ENCODE peak calls at places on chromosome 13, in seven cellular contexts. S is mesenchymal stem cell, U is fibroblast of lung, B is H9, L is SK-N-SH, P is DND-41, W is K562. V is an unnamed sample.
A peak's percentile ranks its signal among the peaks of the same experiment; 100 is the strongest.

GRCh38 chr13:112674412-112675383 is 15.1 kb upstream of the ATP11A start:
- DNase-seq in S (peak; percentile 38), U (no peak), P (peak; percentile 5), B (peak; percentile 26), L (no peak), W (no peak), V (peak; percentile 27)

GRCh38 chr13:26022538-26023292 is 29.1 kb downstream of the SHISA2 start:
- DNase-seq in S (peak; percentile 92), P (no peak), B (no peak), W (no peak), L (peak; percentile 85), U (peak; percentile 77), V (peak; percentile 88)

GRCh38 chr13:90414691-90415596 is 932.5 kb upstream of the MIR17HG start:
- DNase-seq in B (no peak), U (peak; percentile 63), P (no peak), W (no peak), L (no peak), S (peak; percentile 87), V (no peak)

GRCh38 chr13:112885782-112886268 is 83.2 kb upstream of the MCF2L start:
- DNase-seq in B (peak; percentile 95), P (no peak), S (peak; percentile 88), U (peak; percentile 87), L (peak; percentile 96), W (peak; percentile 55), V (peak; percentile 99)

GRCh38 chr13:27182844-27183497 is 11.4 kb upstream of the USP12 start:
- DNase-seq in P (no peak), W (peak; percentile 73), L (no peak), S (peak; percentile 98), U (peak; percentile 81), B (no peak), V (peak; percentile 94)

GRCh38 chr13:51370116-51370515 is 30.6 kb downstream of the SERPINE3 start:
- DNase-seq in P (no peak), L (no peak), W (no peak), S (peak; percentile 77), U (peak; percentile 68), B (no peak), V (no peak)

GRCh38 chr13:41416276-41416675 is 41.1 kb upstream of the RGCC start:
- DNase-seq in S (peak; percentile 24), U (no peak), L (no peak), W (no peak), B (no peak), P (no peak), V (no peak)

GRCh38 chr13:81247711-81248110 is 906.8 kb upstream of the SPRY2 start:
- DNase-seq in B (no peak), U (no peak), W (no peak), L (no peak), S (no peak), P (no peak), V (no peak)

GRCh38 chr13:45796421-45796960 is 55.1 kb downstream of the SIAH3 start:
- DNase-seq in P (no peak), L (no peak), W (no peak), U (no peak), B (no peak), S (no peak), V (no peak)

GRCh38 chr13:113324336-113324882 is 27.4 kb downstream of the LAMP1 start:
- DNase-seq in P (no peak), L (no peak), B (no peak), W (no peak), S (no peak), U (no peak), V (peak; percentile 68)

GRCh38 chr13:42047561-42048322 is 706 bp upstream of the DGKH start:
- DNase-seq in U (peak; percentile 73), W (peak; percentile 47), S (peak; percentile 78), L (peak; percentile 71), P (peak; percentile 45), B (peak; percentile 59), V (peak; percentile 95)

GRCh38 chr13:27972619-27972877 is 3.4 kb upstream of the CDX2 start:
- DNase-seq in L (no peak), U (no peak), W (no peak), P (no peak), S (no peak), B (no peak), V (no peak)

GRCh38 chr13:113413898-113414282 is 39.4 kb downstream of the ADPRHL1 start:
- DNase-seq in B (no peak), P (no peak), U (peak; percentile 62), L (no peak), S (no peak), W (no peak), V (peak; percentile 92)

GRCh38 chr13:79226938-79227337 is 179.1 kb downstream of the RBM26 start:
- DNase-seq in U (no peak), L (no peak), P (no peak), W (no peak), S (no peak), B (no peak), V (no peak)

GRCh38 chr13:35228536-35228935 is 248.0 kb downstream of the MAB21L1 start:
- DNase-seq in S (no peak), L (no peak), W (no peak), B (no peak), P (no peak), U (no peak), V (no peak)

GRCh38 chr13:35927554-35927953 is 203.6 kb downstream of the DCLK1 start:
- DNase-seq in S (peak; percentile 61), B (no peak), U (peak; percentile 67), P (no peak), L (no peak), W (no peak), V (peak; percentile 18)

GRCh38 chr13:97141564-97142005 is 80.5 kb upstream of the MBNL2 start:
- DNase-seq in S (peak; percentile 95), L (no peak), P (no peak), U (peak; percentile 86), B (peak; percentile 72), W (peak; percentile 71), V (no peak)

GRCh38 chr13:102817241-102817640 is 18.3 kb downstream of the BIVM start:
- DNase-seq in S (no peak), L (no peak), U (no peak), B (no peak), P (no peak), W (no peak), V (no peak)

GRCh38 chr13:98892821-98893220 is 85.0 kb downstream of the DOCK9 start:
- DNase-seq in U (peak; percentile 14), P (no peak), L (no peak), S (no peak), B (no peak), W (no peak), V (no peak)

GRCh38 chr13:76722782-76723181 is 163.4 kb downstream of the KCTD12 start:
- DNase-seq in W (no peak), L (no peak), S (no peak), P (no peak), B (no peak), U (no peak), V (no peak)

GRCh38 chr13:76717092-76717491 is 169.1 kb downstream of the KCTD12 start:
- DNase-seq in S (peak; percentile 82), L (peak; percentile 35), U (no peak), B (no peak), P (no peak), W (peak; percentile 2), V (no peak)

GRCh38 chr13:76720827-76721226 is 165.4 kb downstream of the KCTD12 start:
- DNase-seq in P (no peak), B (no peak), U (no peak), L (no peak), W (no peak), S (no peak), V (no peak)

GRCh38 chr13:76720416-76720815 is 165.8 kb downstream of the KCTD12 start:
- DNase-seq in W (no peak), L (no peak), B (no peak), S (no peak), P (no peak), U (no peak), V (no peak)

DNA sequence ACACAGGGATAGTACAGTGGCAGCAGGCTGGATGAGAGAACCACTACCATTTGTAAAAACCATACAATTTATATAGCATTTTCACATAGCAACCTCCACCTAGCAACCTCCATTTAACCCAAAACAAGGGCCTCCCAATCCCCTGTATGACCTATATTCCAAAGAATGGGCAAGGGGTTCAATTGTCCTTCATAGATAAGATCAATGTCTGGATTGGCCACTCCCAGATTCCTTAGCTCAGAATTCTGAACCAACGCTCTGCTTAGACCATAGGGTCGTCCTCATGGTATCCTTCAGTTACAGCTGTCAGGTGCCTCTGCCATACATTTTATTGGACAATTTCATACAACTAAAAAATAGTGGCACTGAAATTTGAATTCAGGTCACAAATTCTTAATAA is 166.2 kb downstream of the KCTD12 start:
- DNase-seq in B (no peak), W (no peak), S (no peak), L (no peak), U (no peak), P (no peak), V (no peak)
- H2AFZ ChIP-seq in B (no peak overlapping the region), W (no peak overlapping the region), S (no peak overlapping the region), L (no peak overlapping the region), U (no peak overlapping the region), P (no peak overlapping the region), V (no peak overlapping the region)

GRCh38 chr13:104650426-104650825 is 1584.2 kb upstream of the SLC10A2 start:
- DNase-seq in W (no peak), U (no peak), L (no peak), B (no peak), P (no peak), S (no peak), V (no peak)
- H3K4me2 ChIP-seq in W (no peak overlapping the region), U (no peak overlapping the region), L (no peak overlapping the region), B (no peak overlapping the region), P (no peak overlapping the region), S (no peak overlapping the region), V (no peak overlapping the region)

GRCh38 chr13:106533940-106534843 is 1.3 kb downstream of the EFNB2 start:
- DNase-seq in L (peak; percentile 64), S (peak; percentile 83), W (no peak), U (peak; percentile 83), P (no peak), B (no peak), V (peak; percentile 95)
- H2AFZ ChIP-seq in L (peak overlapping the region; percentile 80), S (peak overlapping the region; percentile 18), W (no peak overlapping the region), U (peak overlapping the region; percentile 66), P (no peak overlapping the region), B (no peak overlapping the region), V (peak overlapping the region; percentile 90)

GRCh38 chr13:75725784-75726183 is 89.7 kb downstream of the LMO7 start:
- DNase-seq in P (no peak), W (no peak), L (no peak), B (no peak), S (no peak), U (no peak), V (no peak)

GRCh38 chr13:75724742-75725504 is 88.8 kb downstream of the LMO7 start:
- DNase-seq in P (no peak), L (no peak), S (no peak), U (no peak), W (no peak), B (no peak), V (no peak)

GRCh38 chr13:75726313-75726712 is 90.2 kb downstream of the LMO7 start:
- DNase-seq in S (no peak), B (no peak), L (no peak), U (no peak), W (no peak), P (no peak), V (no peak)

GRCh38 chr13:75721307-75721706 is 85.2 kb downstream of the LMO7 start:
- DNase-seq in P (no peak), L (no peak), B (no peak), W (no peak), U (no peak), S (no peak), V (no peak)

DNA sequence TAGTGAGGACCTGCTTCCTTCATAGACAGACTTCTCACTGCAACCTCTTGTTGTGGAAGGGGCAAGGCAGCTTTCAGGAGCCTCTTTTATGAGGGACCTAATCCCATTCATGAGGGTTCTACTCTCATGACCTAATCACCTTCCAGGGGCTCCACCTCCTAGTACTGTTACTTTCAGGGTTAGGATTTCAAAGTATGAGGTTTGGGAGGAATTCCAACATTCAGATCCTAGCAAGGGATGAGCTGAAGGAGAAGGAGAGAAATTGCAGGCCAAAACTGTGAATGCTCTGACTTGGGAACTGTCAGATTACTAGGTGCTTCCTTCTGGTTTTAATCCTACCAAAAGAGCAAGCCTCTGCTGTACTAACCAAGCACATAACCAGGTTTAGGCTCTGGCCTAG is 87.8 kb downstream of the LMO7 start:
- DNase-seq in B (no peak), S (no peak), W (no peak), L (no peak), P (no peak), U (no peak), V (no peak)
- H3K4me2 ChIP-seq in B (no peak overlapping the region), S (no peak overlapping the region), W (no peak overlapping the region), L (no peak overlapping the region), P (no peak overlapping the region), U (no peak overlapping the region), V (no peak overlapping the region)

V was measured in osteoblast.